ENCODE peak calls at places on chromosomes 6 and 20, in four cellular contexts. O is endothelial cell of umbilical vein, U is breast epithelium, F is GM23338. I is an unnamed sample. For H3K27me3, the result is how much of the 10 kb centered on the place peaks cover.

GRCh38 chr6:165661416-165662001 is 1.5 kb downstream of the PDE10A start:
- DNase-seq in O (no peak), U (no peak), F (no peak), I (no peak)

GRCh38 chr20:5886788-5887187 is 63.5 kb downstream of the TRMT6 start:
- DNase-seq in O (no peak), U (no peak), F (no peak), I (no peak)

GRCh38 chr6:70225052-70225451 is 77.8 kb downstream of the COL9A1 start:
- DNase-seq in O (no peak), U (no peak), F (no peak), I (no peak)

GRCh38 chr6:168219167-168219566 is 100.4 kb downstream of the DACT2 start:
- DNase-seq in O (no peak), U (no peak), F (no peak), I (no peak)

GRCh38 chr6:155224031-155224451 is 39.8 kb upstream of the CLDN20 start:
- DNase-seq in O (peak), U (no peak), F (no peak), I (no peak)

GRCh38 chr6:46704562-46704961 is 16.9 kb downstream of the TDRD6 start:
- DNase-seq in O (peak), U (no peak), F (peak), I (no peak)

GRCh38 chr20:17226410-17227198 is at the start of gene PCSK2:
- DNase-seq in O (no peak), U (no peak), F (peak), I (peak)

GRCh38 chr6:144064402-144064830 is 31.0 kb downstream of the SF3B5 start:
- DNase-seq in O (no peak), U (no peak), F (peak), I (peak)

GRCh38 chr20:41342474-41343464 is 2.1 kb downstream of the LPIN3 start:
- DNase-seq in O (no peak), U (no peak), F (no peak), I (peak)

GRCh38 chr20:58228484-58229197 is at the start of gene ANKRD60:
- DNase-seq in O (peak), U (no peak), F (peak), I (peak)

GRCh38 chr6:116400376-116400775 is 29.6 kb downstream of the DSE start:
- DNase-seq in O (no peak), U (no peak), F (no peak), I (no peak)

GRCh38 chr6:121485359-121485809 is 49.9 kb downstream of the GJA1 start:
- DNase-seq in O (peak), U (no peak), F (peak), I (no peak)

GRCh38 chr6:34565722-34566137 is 9.6 kb upstream of the SPDEF start:
- DNase-seq in O (no peak), U (no peak), F (no peak), I (no peak)

GRCh38 chr6:118511930-118512715 is 36.0 kb upstream of the PLN start:
- DNase-seq in O (no peak), U (no peak), F (no peak), I (no peak)

GRCh38 chr6:38482466-38482865 is 157.3 kb downstream of the BTBD9 start:
- DNase-seq in O (peak), U (no peak), F (no peak), I (no peak)

GRCh38 chr20:41005361-41005729 is 23.3 kb upstream of the TOP1 start:
- DNase-seq in O (peak), U (peak), F (no peak), I (peak)

GRCh38 chr6:169800668-169801395 is 49.4 kb downstream of the ERMARD start:
- DNase-seq in O (no peak), U (no peak), F (no peak), I (no peak)

GRCh38 chr6:10418862-10419748 is 4.2 kb upstream of the TFAP2A start:
- DNase-seq in O (no peak), U (peak), F (peak), I (no peak)

GRCh38 chr6:2964793-2965503 is 6.4 kb downstream of the SERPINB6 start:
- DNase-seq in O (no peak), U (no peak), F (no peak), I (no peak)

DNA sequence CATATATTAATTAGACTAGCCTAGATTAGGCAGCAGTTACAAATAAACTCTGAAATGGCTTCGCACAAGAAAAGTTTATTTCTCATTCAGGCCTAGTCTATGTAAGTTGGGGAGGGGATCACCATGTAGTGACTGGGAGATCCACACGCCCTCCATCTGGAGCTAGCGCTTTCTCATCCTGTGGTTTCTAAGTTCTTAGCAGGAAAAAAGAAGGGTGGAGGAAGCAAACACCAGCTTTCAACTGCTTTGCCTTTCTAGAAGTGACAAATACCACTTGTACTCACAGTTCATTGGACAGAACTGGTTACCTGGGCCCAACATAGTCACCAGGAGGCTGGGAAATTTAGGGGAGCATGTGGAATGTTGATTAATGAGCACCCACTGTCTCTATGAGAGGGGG is 46.6 kb downstream of the NDUFAF5 start:
- DNase-seq in O (no peak), U (no peak), F (no peak), I (no peak)
- H3K27me3 ChIP-seq in O (under half), U (under half), F (under half), I (under half)

DNA sequence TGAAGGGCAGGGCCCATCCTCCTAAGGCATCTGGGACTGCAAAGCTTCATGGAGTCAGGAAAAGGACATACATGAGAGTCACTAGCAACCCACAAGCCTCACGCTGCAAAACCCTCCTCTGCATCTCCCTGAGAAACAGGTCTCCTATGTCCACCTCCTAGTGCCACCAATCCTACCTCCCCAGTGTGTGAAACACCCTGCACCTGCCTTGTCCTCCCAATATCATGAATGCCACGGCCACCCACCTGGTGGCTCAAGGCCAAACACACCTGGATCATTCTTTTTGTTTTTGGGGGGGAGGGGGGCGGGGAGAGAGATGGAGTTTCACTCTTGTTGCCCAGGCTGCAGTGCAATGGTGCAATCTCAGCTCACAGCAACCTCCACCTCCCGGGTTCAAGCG is 90.5 kb downstream of the ZMYND8 start:
- DNase-seq in O (no peak), U (no peak), F (no peak), I (no peak)
- TF ChIP-seq POLR2AphosphoS5 in O (no peak), U (no peak), F (no peak), I (no peak)

GRCh38 chr6:157466340-157466643 is 85.3 kb downstream of the ZDHHC14 start:
- DNase-seq in O (no peak), U (no peak), F (no peak), I (no peak)
- H3K27me3 ChIP-seq in O (under half), U (under half), F (under half), I (under half)

GRCh38 chr20:56160956-56161355 is 87.6 kb upstream of the MC3R start:
- DNase-seq in O (no peak), U (no peak), F (no peak), I (no peak)
- TF ChIP-seq POLR2AphosphoS5 in O (no peak), U (no peak), F (no peak), I (no peak)

DNA sequence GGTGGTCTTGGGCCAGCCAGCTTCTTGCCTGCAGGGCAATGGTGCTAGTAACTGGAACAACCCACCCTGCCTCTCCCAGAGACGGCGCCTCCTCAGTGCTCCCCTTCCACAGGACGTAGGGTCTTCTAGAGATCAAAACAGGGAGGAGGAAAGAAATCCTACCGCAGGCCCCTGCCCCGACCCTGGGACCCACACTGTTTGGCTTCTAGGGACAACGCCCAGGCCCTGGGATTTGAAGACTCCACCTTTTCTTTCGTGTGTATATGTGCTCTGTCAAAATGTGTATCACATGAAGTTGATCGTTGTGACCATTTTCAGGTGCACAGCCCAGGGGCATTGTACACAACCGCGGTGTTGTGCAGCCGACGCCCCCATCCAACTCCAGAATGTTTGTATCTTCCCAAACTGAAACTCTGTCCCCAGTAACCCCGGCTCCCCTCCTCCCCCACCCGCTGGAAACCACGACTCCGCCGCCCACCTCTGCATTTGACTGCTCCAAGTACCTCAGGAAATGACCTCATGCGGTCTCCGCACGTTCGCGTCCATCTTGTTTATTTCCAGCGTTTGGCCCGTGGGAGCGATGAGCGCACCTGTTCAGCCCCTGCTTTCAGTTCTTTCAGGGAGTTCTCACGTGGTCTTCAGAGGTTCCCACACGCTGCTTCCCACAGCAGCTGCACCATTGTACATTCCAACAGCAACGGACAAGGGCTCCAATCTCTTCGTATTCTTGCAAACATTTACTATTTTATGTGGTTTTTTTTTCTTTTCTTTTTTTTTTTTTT is 3.4 kb upstream of the BHLHE23 start:
- DNase-seq in O (peak), U (no peak), F (no peak), I (no peak)
- H3K27me3 ChIP-seq in O (half or more), U (under half), F (half or more), I (half or more)

DNA sequence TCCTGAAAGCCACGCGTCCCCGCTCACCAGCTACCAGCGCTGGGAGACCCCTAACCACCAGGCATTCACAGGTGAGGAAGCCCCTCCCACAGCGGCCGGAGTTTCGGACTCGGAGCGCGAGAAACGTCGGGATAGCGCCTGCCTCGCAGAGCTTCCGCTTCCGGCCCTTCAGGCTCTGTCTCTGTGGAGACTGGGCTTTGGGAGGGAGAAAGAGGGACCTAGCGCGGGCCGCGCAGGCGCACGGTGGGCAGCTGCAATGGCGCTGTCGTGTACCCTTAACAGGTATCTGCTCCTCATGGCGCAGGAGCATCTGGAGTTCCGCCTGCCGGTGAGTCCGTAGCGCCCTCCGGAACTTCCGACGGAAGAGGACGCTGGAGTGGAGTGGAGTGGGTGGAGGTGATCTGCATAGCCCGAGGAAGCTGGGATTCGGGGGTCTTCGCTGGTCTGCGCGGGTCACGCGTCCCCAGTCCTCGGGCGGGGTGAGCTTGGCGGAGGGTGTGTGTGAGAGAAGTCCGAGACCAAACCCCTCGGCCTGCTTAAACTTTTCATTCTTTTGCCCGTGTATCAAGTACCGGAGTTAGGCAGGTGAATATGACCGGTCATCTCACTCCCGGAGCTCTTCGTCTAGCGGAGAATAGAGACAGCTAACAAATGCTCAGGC is at the start of gene TRMT11:
- DNase-seq in O (peak), U (peak), F (peak), I (peak)
- TF ChIP-seq POLR2AphosphoS5 in O (peak), U (peak), F (peak), I (peak)

DNA sequence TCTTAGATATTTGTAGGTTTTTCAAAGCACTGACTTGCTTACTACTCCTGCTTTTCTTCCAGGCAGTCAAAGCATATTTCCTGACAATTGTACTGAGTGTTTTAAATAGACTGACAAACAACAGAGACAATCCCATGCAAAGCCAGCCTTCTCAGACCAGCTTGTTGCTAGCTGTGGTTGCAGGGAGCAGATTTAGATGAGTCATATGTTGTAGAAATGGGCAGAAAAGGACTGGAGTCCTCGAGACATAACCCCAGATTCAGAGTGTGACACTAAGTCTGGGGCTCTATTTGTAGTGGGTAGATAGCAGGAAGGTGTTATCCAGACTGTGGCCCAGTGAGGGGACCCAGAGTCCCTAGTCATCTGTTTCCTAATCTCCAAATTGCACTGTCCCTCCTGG is 107.1 kb upstream of the TAB2 start:
- DNase-seq in O (no peak), U (no peak), F (no peak), I (no peak)
- H3K27me3 ChIP-seq in O (under half), U (under half), F (under half), I (under half)

DNA sequence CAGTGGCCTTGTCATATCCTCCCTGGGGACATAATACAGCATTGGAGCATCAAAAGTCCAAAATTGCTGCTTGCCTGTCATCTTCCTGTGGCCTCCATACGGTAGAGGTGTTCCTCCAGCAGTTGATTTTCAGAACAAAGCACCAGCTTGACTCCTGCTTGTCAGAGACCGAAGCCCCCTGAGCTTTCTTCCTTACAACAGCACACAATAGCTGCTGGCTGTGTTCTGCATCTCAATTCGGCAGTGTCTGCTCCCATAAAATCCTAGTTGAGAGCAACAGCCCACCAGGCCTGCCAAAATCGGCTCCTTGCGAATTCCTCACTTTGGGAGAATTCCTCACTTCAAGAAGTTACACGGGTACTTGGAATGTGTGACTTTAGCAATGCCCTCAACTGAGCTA is 372.9 kb downstream of the SAMD5 start:
- DNase-seq in O (no peak), U (no peak), F (peak), I (no peak)
- TF ChIP-seq POLR2AphosphoS5 in O (no peak), U (no peak), F (no peak), I (no peak)

GRCh38 chr20:62591591-62591990 is 50.7 kb upstream of the SLCO4A1 start:
- DNase-seq in O (no peak), U (no peak), F (no peak), I (no peak)
- H3K27me3 ChIP-seq in O (under half), U (under half), F (under half), I (half or more)

I was measured in sigmoid colon.